ENCODE peak calls at places on chromosomes 16 and 17, in six cellular contexts. D, P, C, U, R and T are unnamed samples.
A peak's percentile ranks its signal among the peaks of the same experiment; 100 is the strongest.

GRCh38 chr17:33493566-33493965 is 200.5 kb upstream of the ASIC2 start:
- DNase-seq in C (no peak), P (no peak), D (no peak), R (no peak), U (no peak), T (no peak)

GRCh38 chr16:30004811-30005242 is 6.0 kb downstream of the DOC2A start:
- DNase-seq in U (no peak), C (no peak), P (no peak), R (no peak), D (no peak), T (no peak)

GRCh38 chr16:88686439-88687253 is at the start of gene SNAI3:
- DNase-seq in U (peak; percentile 94), P (no peak), R (peak; percentile 75), C (peak; percentile 81), D (peak; percentile 76), T (peak; percentile 76)

GRCh38 chr17:260944-261343 is 79.5 kb upstream of the DOC2B start:
- DNase-seq in D (no peak), P (no peak), U (no peak), C (no peak), R (no peak), T (no peak)

GRCh38 chr17:80861360-80861861 is 130.2 kb upstream of the CHMP6 start:
- DNase-seq in U (no peak), C (no peak), D (no peak), P (no peak), R (no peak), T (no peak)

GRCh38 chr17:57331423-57331822 is 75.1 kb downstream of the MSI2 start:
- DNase-seq in P (no peak), D (no peak), C (no peak), U (no peak), R (no peak), T (no peak)

GRCh38 chr16:22670551-22670970 is 143.4 kb upstream of the HS3ST2 start:
- DNase-seq in D (peak; percentile 14), R (no peak), P (no peak), U (no peak), C (peak; percentile 29), T (peak; percentile 50)

GRCh38 chr16:58535100-58535499 is 19.8 kb downstream of the SETD6 start:
- DNase-seq in C (no peak), P (no peak), U (no peak), D (no peak), R (no peak), T (no peak)

GRCh38 chr17:21042434-21043295 is at the start of gene USP22:
- DNase-seq in P (no peak), D (no peak), R (no peak), U (no peak), C (no peak), T (no peak)

GRCh38 chr17:67161573-67161972 is 83.4 kb downstream of the HELZ start:
- DNase-seq in R (no peak), U (no peak), C (no peak), P (no peak), D (no peak), T (no peak)

GRCh38 chr17:4548721-4549531 is 6.3 kb downstream of the MYBBP1A start:
- DNase-seq in D (no peak), R (peak; percentile 39), P (no peak), U (peak; percentile 73), C (no peak), T (no peak)

GRCh38 chr16:22782299-22782698 is 31.7 kb upstream of the HS3ST2 start:
- DNase-seq in P (no peak), U (no peak), D (no peak), R (no peak), C (no peak), T (no peak)

GRCh38 chr16:4700380-4700996 is 7.1 kb downstream of the NUDT16L1 start:
- DNase-seq in R (peak; percentile 73), D (no peak), U (no peak), C (no peak), P (no peak), T (no peak)

GRCh38 chr17:68613739-68614298 is 12.7 kb upstream of the FAM20A start:
- DNase-seq in R (peak; percentile 25), P (no peak), D (peak; percentile 91), U (no peak), C (peak; percentile 44), T (peak; percentile 86)

GRCh38 chr16:30934827-30935557 is 11.6 kb downstream of the FBXL19 start:
- DNase-seq in C (peak; percentile 52), P (no peak), U (peak; percentile 57), R (peak; percentile 26), D (peak; percentile 43), T (peak; percentile 70)

GRCh38 chr16:69477546-69477945 is 53.1 kb downstream of the CYB5B start:
- DNase-seq in D (no peak), P (peak; percentile 20), C (no peak), U (no peak), R (no peak), T (no peak)

GRCh38 chr17:77400445-77400870 is 259.7 kb downstream of the SEC14L1 start:
- DNase-seq in C (peak; percentile 91), D (no peak), R (no peak), U (no peak), P (no peak), T (no peak)

GRCh38 chr17:80486692-80487091 is 10.3 kb upstream of the NPTX1 start:
- DNase-seq in P (no peak), D (no peak), C (no peak), U (no peak), R (no peak), T (no peak)

GRCh38 chr17:10210151-10210574 is 11.8 kb upstream of the GAS7 start:
- DNase-seq in P (peak; percentile 7), R (peak; percentile 21), D (peak; percentile 31), C (no peak), U (no peak), T (no peak)

GRCh38 chr16:85570213-85570734 is 42.8 kb upstream of the GSE1 start:
- DNase-seq in U (peak; percentile 61), D (peak; percentile 87), P (no peak), R (peak; percentile 45), C (peak; percentile 81), T (no peak)

GRCh38 chr16:53048139-53048915 is 4.4 kb downstream of the CHD9NB start:
- DNase-seq in P (no peak), C (no peak), D (no peak), R (no peak), U (no peak), T (peak; percentile 86)

GRCh38 chr16:28924399-28924761 is 658 bp downstream of the RABEP2 start:
- DNase-seq in D (no peak), P (no peak), C (no peak), U (no peak), R (no peak), T (no peak)

GRCh38 chr17:8922923-8923322 is 42.6 kb downstream of the PIK3R5 start:
- DNase-seq in R (no peak), C (no peak), U (no peak), P (no peak), D (no peak), T (no peak)

GRCh38 chr17:8857919-8858318 is 9.6 kb downstream of the PIK3R6 start:
- DNase-seq in C (peak; percentile 90), D (no peak), R (peak; percentile 87), P (peak; percentile 64), U (no peak), T (no peak)

GRCh38 chr16:56237451-56237930 is 46.2 kb downstream of the GNAO1 start:
- DNase-seq in U (no peak), R (no peak), D (no peak), C (no peak), P (no peak), T (no peak)

GRCh38 chr17:8120520-8121443 is 2.5 kb upstream of the ALOXE3 start:
- DNase-seq in R (peak; percentile 91), C (peak; percentile 70), U (peak; percentile 94), D (peak; percentile 90), P (no peak), T (no peak)

GRCh38 chr17:41527076-41528023 is 758 bp downstream of the KRT19 start:
- DNase-seq in R (no peak), C (no peak), D (no peak), P (no peak), U (peak; percentile 69), T (no peak)

GRCh38 chr17:40992666-40993065 is 1.3 kb downstream of the KRTAP3-3 start:
- DNase-seq in U (no peak), D (no peak), C (no peak), R (no peak), P (no peak), T (no peak)

GRCh38 chr17:50593321-50593720 is 32.8 kb downstream of the CACNA1G start:
- DNase-seq in P (no peak), R (no peak), C (no peak), U (no peak), D (no peak), T (peak; percentile 21)

GRCh38 chr16:17327671-17328335 is 143.0 kb downstream of the XYLT1 start:
- DNase-seq in D (no peak), P (no peak), C (no peak), R (no peak), U (no peak), T (no peak)

GRCh38 chr17:74531231-74531761 is at the start of gene CD300LB:
- DNase-seq in U (no peak), D (no peak), R (no peak), C (peak; percentile 2), P (no peak), T (no peak)

GRCh38 chr16:81520560-81521135 is 76.0 kb downstream of the CMIP start:
- DNase-seq in P (no peak), R (no peak), U (no peak), C (no peak), D (no peak), T (no peak)
- H4K20me1 ChIP-seq in P (peaks cover 62% of the 10 kb centered on the region), R (no peaks in the 10 kb centered on the region), U (peaks cover 9% of the 10 kb centered on the region), C (peaks cover 72% of the 10 kb centered on the region), D (no peaks in the 10 kb centered on the region), T (peaks cover 84% of the 10 kb centered on the region)

DNA sequence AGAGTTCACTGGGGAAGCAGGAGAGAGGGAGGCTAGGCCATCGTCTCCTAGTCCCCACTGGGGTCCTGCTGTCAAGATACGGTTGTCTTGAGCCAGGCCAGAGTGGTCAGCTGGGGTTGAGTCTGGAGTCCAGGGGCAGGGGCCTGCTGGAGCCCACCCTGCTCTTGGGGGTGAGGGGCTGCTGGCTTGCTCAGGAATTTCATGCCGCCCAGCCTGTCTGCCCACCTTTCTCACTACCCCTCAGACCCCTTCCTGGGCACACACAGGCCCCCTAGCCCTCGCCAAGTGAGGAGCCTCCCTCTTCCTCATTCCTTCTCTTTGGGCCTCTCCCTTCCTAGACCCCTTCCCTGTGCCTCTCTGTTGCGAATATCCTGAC is 1.3 kb downstream of the TRAF7 start:
- DNase-seq in R (no peak), C (no peak), U (no peak), D (no peak), P (no peak), T (no peak)
- H4K20me1 ChIP-seq in R (peaks cover 5% of the 10 kb centered on the region), C (peaks cover 85% of the 10 kb centered on the region), U (peaks cover 75% of the 10 kb centered on the region), D (peaks cover 32% of the 10 kb centered on the region), P (peaks cover 89% of the 10 kb centered on the region), T (peaks cover 63% of the 10 kb centered on the region)

GRCh38 chr16:75648265-75649076 is 898 bp downstream of the TERF2IP start:
- DNase-seq in D (peak; percentile 47), U (peak; percentile 56), C (peak; percentile 86), R (peak; percentile 64), P (peak; percentile 46), T (peak; percentile 63)

GRCh38 chr16:75658175-75658574 is 10.6 kb downstream of the TERF2IP start:
- DNase-seq in C (no peak), R (no peak), P (no peak), U (no peak), D (no peak), T (no peak)

GRCh38 chr16:75653926-75654325 is 6.4 kb downstream of the TERF2IP start:
- DNase-seq in P (peak; percentile 35), C (no peak), D (no peak), R (no peak), U (no peak), T (no peak)
- H4K20me1 ChIP-seq in P (peaks cover 74% of the 10 kb centered on the region), C (peaks cover 46% of the 10 kb centered on the region), D (peaks cover 18% of the 10 kb centered on the region), R (no peaks in the 10 kb centered on the region), U (peaks cover 14% of the 10 kb centered on the region), T (peaks cover 53% of the 10 kb centered on the region)

GRCh38 chr16:75341934-75342811 is 90.7 kb upstream of the BCAR1 start:
- DNase-seq in D (peak; percentile 88), C (no peak), R (peak; percentile 75), U (peak; percentile 12), P (peak; percentile 79), T (no peak)
- H4K20me1 ChIP-seq in D (no peaks in the 10 kb centered on the region), C (peaks cover 16% of the 10 kb centered on the region), R (no peaks in the 10 kb centered on the region), U (no peaks in the 10 kb centered on the region), P (no peaks in the 10 kb centered on the region), T (no peaks in the 10 kb centered on the region)